ENCODE peak calls at places on chromosomes 3 and 15, in four cellular contexts. One of them, this sample, is unnamed.

GRCh38 chr3:45010718-45011355 is 15.3 kb upstream of the CLEC3B start:
- DNase-seq in mesothelial cell of epicardium: no peak
- DNase-seq in T-helper 2 cell: no peak
- DNase-seq in EL: peak
- DNase-seq in this sample: no peak

GRCh38 chr3:118960876-118961275 is 73.8 kb downstream of the IGSF11 start:
- DNase-seq in mesothelial cell of epicardium: no peak
- DNase-seq in T-helper 2 cell: no peak
- DNase-seq in EL: no peak
- DNase-seq in this sample: no peak

GRCh38 chr15:88894819-88895767 is at the start of gene HAPLN3:
- DNase-seq in mesothelial cell of epicardium: no peak
- DNase-seq in T-helper 2 cell: peak
- DNase-seq in EL: peak
- DNase-seq in this sample: peak

GRCh38 chr15:84604804-84605203 is 4.0 kb downstream of the ZSCAN2 start:
- DNase-seq in mesothelial cell of epicardium: no peak
- DNase-seq in T-helper 2 cell: peak
- DNase-seq in EL: no peak
- DNase-seq in this sample: peak

GRCh38 chr3:110343945-110344344 is 727.7 kb upstream of the NECTIN3 start:
- DNase-seq in mesothelial cell of epicardium: no peak
- DNase-seq in T-helper 2 cell: no peak
- DNase-seq in EL: peak
- DNase-seq in this sample: no peak

GRCh38 chr3:35616346-35616745 is 23.0 kb upstream of the ARPP21 start:
- DNase-seq in mesothelial cell of epicardium: no peak
- DNase-seq in T-helper 2 cell: no peak
- DNase-seq in EL: no peak
- DNase-seq in this sample: no peak

GRCh38 chr3:51998774-51999173 is 3.1 kb upstream of the RPL29 start:
- DNase-seq in mesothelial cell of epicardium: no peak
- DNase-seq in T-helper 2 cell: no peak
- DNase-seq in EL: no peak
- DNase-seq in this sample: no peak

GRCh38 chr15:34621675-34622074 is 38.2 kb upstream of the GOLGA8B start:
- DNase-seq in mesothelial cell of epicardium: no peak
- DNase-seq in T-helper 2 cell: no peak
- DNase-seq in EL: peak
- DNase-seq in this sample: no peak

GRCh38 chr15:92617197-92618037 is 38.2 kb downstream of the FAM174B start:
- DNase-seq in mesothelial cell of epicardium: no peak
- DNase-seq in T-helper 2 cell: no peak
- DNase-seq in EL: no peak
- DNase-seq in this sample: no peak

GRCh38 chr3:183486472-183486871 is 58.1 kb upstream of the MCF2L2 start:
- DNase-seq in mesothelial cell of epicardium: peak
- DNase-seq in T-helper 2 cell: no peak
- DNase-seq in EL: no peak
- DNase-seq in this sample: no peak

GRCh38 chr15:98548172-98548971 is 100.0 kb upstream of the IGF1R start:
- DNase-seq in mesothelial cell of epicardium: peak
- DNase-seq in T-helper 2 cell: peak
- DNase-seq in EL: peak
- DNase-seq in this sample: no peak

GRCh38 chr3:197460639-197461038 is 95.1 kb downstream of the BDH1 start:
- DNase-seq in mesothelial cell of epicardium: no peak
- DNase-seq in T-helper 2 cell: no peak
- DNase-seq in EL: no peak
- DNase-seq in this sample: no peak

GRCh38 chr15:99967841-99968371 is 234.7 kb upstream of the LYSMD4 start:
- DNase-seq in mesothelial cell of epicardium: no peak
- DNase-seq in T-helper 2 cell: no peak
- DNase-seq in EL: peak
- DNase-seq in this sample: no peak

GRCh38 chr3:127479449-127479848 is 111.1 kb downstream of the TPRA1 start:
- DNase-seq in mesothelial cell of epicardium: no peak
- DNase-seq in T-helper 2 cell: no peak
- DNase-seq in EL: no peak
- DNase-seq in this sample: no peak

GRCh38 chr3:182292586-182292985 is 500.7 kb upstream of the ATP11B start:
- DNase-seq in mesothelial cell of epicardium: no peak
- DNase-seq in T-helper 2 cell: no peak
- DNase-seq in EL: no peak
- DNase-seq in this sample: no peak

GRCh38 chr3:113185436-113185835 is 25.9 kb upstream of the BOC start:
- DNase-seq in mesothelial cell of epicardium: no peak
- DNase-seq in T-helper 2 cell: no peak
- DNase-seq in EL: peak
- DNase-seq in this sample: no peak

GRCh38 chr3:146750196-146750595 is 145.1 kb upstream of the PLSCR5 start:
- DNase-seq in mesothelial cell of epicardium: no peak
- DNase-seq in T-helper 2 cell: no peak
- DNase-seq in EL: peak
- DNase-seq in this sample: no peak

GRCh38 chr3:155334897-155335883 is 41.7 kb upstream of the STRIT1 start:
- DNase-seq in mesothelial cell of epicardium: no peak
- DNase-seq in T-helper 2 cell: no peak
- DNase-seq in EL: no peak
- DNase-seq in this sample: no peak

GRCh38 chr3:106825962-106826605 is 551.2 kb upstream of the CCDC54 start:
- DNase-seq in mesothelial cell of epicardium: no peak
- DNase-seq in T-helper 2 cell: no peak
- DNase-seq in EL: peak
- DNase-seq in this sample: no peak

GRCh38 chr3:32881624-32882023 is 63.8 kb downstream of the TRIM71 start:
- DNase-seq in mesothelial cell of epicardium: no peak
- DNase-seq in T-helper 2 cell: no peak
- DNase-seq in EL: no peak
- DNase-seq in this sample: no peak

GRCh38 chr15:48806151-48806550 is 4.7 kb downstream of the CEP152 start:
- DNase-seq in mesothelial cell of epicardium: no peak
- DNase-seq in T-helper 2 cell: no peak
- DNase-seq in EL: no peak
- DNase-seq in this sample: no peak

GRCh38 chr15:25178835-25179672 is 224.3 kb downstream of the SNRPN start:
- DNase-seq in mesothelial cell of epicardium: peak
- DNase-seq in T-helper 2 cell: no peak
- DNase-seq in EL: no peak
- DNase-seq in this sample: no peak

GRCh38 chr3:126746395-126747177 is 42.5 kb downstream of the CHCHD6 start:
- DNase-seq in mesothelial cell of epicardium: no peak
- DNase-seq in T-helper 2 cell: no peak
- DNase-seq in EL: peak
- DNase-seq in this sample: no peak